ENCODE peak calls at places on chromosomes 2 and 18, in seven cellular contexts. S, K, E, I, W, H and G are unnamed samples.

GRCh38 chr2:109563294-109563693 is 50.5 kb downstream of the SEPTIN10 start:
- DNase-seq in S (peak; percentile 40), K (no peak), E (peak; percentile 11), I (no peak), W (no peak), H (no peak), G (no peak)

GRCh38 chr2:5693288-5694015 is 1.3 kb downstream of the SOX11 start:
- DNase-seq in S (peak; percentile 16), K (peak; percentile 44), E (no peak), I (peak; percentile 43), W (peak; percentile 61), H (no peak), G (peak; percentile 33)

GRCh38 chr2:200028998-200029397 is 73.6 kb downstream of the MAIP1 start:
- DNase-seq in S (no peak), K (peak; percentile 68), E (no peak), I (no peak), W (no peak), H (no peak), G (peak; percentile 66)

GRCh38 chr2:147641644-147642043 is 203.2 kb upstream of the ACVR2A start:
- DNase-seq in S (peak; percentile 59), K (peak; percentile 49), E (no peak), I (no peak), W (no peak), H (no peak), G (peak; percentile 33)

GRCh38 chr18:7749510-7749981 is 182.4 kb downstream of the PTPRM start:
- DNase-seq in S (no peak), K (peak; percentile 87), E (no peak), I (no peak), W (no peak), H (no peak), G (peak; percentile 87)

GRCh38 chr18:49019446-49020045 is 68.8 kb upstream of the SMAD7 start:
- DNase-seq in S (no peak), K (peak; percentile 25), E (no peak), I (peak; percentile 28), W (no peak), H (peak; percentile 9), G (peak; percentile 25)

GRCh38 chr18:31042391-31043181 is at the start of gene DSC3:
- DNase-seq in S (no peak), K (peak; percentile 34), E (peak; percentile 61), I (peak; percentile 70), W (no peak), H (no peak), G (peak; percentile 19)

GRCh38 chr2:23504591-23504990 is 119.6 kb downstream of the KLHL29 start:
- DNase-seq in S (no peak), K (no peak), E (no peak), I (no peak), W (no peak), H (no peak), G (no peak)

GRCh38 chr18:63823516-63824219 is 48.5 kb downstream of the SERPINB7 start:
- DNase-seq in S (peak; percentile 9), K (peak; percentile 18), E (peak; percentile 80), I (no peak), W (no peak), H (no peak), G (peak; percentile 10)

GRCh38 chr2:54396107-54396506 is 60.0 kb upstream of the SPTBN1 start:
- DNase-seq in S (peak; percentile 65), K (peak; percentile 56), E (peak; percentile 31), I (no peak), W (peak; percentile 88), H (no peak), G (peak; percentile 42)

GRCh38 chr18:20971886-20972267 is 139.7 kb downstream of the ROCK1 start:
- DNase-seq in S (peak; percentile 58), K (peak; percentile 16), E (peak; percentile 59), I (peak; percentile 10), W (peak; percentile 61), H (no peak), G (no peak)

GRCh38 chr2:100691846-100692245 is 128.1 kb upstream of the NPAS2 start:
- DNase-seq in S (no peak), K (no peak), E (no peak), I (no peak), W (no peak), H (no peak), G (no peak)

GRCh38 chr18:13471495-13471845 is 252.9 kb downstream of the LDLRAD4 start:
- DNase-seq in S (no peak), K (no peak), E (no peak), I (no peak), W (no peak), H (no peak), G (no peak)

GRCh38 chr2:18740428-18740827 is 151.1 kb upstream of the NT5C1B start:
- DNase-seq in S (no peak), K (peak; percentile 91), E (no peak), I (no peak), W (no peak), H (no peak), G (peak; percentile 90)

GRCh38 chr2:218783612-218784169 is 1.7 kb downstream of the CYP27A1 start:
- DNase-seq in S (no peak), K (no peak), E (no peak), I (no peak), W (no peak), H (no peak), G (no peak)

GRCh38 chr2:218780851-218781690 is 876 bp upstream of the CYP27A1 start:
- DNase-seq in S (peak; percentile 3), K (no peak), E (peak; percentile 35), I (peak; percentile 62), W (no peak), H (no peak), G (no peak)

GRCh38 chr2:218781691-218782528 is at the start of gene CYP27A1:
- DNase-seq in S (peak; percentile 62), K (peak; percentile 24), E (peak; percentile 23), I (peak; percentile 79), W (no peak), H (no peak), G (no peak)

GRCh38 chr2:218780026-218780425 is 1.9 kb upstream of the CYP27A1 start:
- DNase-seq in S (no peak), K (no peak), E (no peak), I (no peak), W (no peak), H (no peak), G (no peak)

DNA sequence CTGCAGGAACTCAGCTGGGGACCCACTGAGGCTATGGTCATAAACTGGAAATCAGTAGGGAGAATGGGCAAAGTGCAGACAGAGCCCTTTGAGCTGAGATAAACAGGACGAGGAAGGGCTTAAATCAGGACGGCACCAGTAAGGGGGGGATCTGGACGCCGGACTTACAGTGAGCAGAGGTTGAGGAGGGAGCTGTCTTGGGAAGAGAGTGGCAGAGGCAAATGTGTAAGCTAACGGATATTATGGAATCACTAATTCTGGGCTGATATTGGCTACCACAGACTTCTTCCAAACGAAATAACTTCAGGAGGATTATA is 540 bp downstream of the CYP27A1 start:
- DNase-seq in S (no peak), K (no peak), E (no peak), I (peak; percentile 64), W (no peak), H (no peak), G (no peak)
- TF ChIP-seq EZH2 in S (no peak), K (no peak), E (no peak), I (no peak), W (no peak), H (no peak), G (no peak)

GRCh38 chr2:9206991-9207640 is 504 bp downstream of the ASAP2 start:
- DNase-seq in S (peak; percentile 73), K (peak; percentile 29), E (no peak), I (no peak), W (peak; percentile 44), H (no peak), G (no peak)
- TF ChIP-seq EZH2 in S (no peak), K (no peak), E (no peak), I (no peak), W (no peak), H (no peak), G (no peak)

DNA sequence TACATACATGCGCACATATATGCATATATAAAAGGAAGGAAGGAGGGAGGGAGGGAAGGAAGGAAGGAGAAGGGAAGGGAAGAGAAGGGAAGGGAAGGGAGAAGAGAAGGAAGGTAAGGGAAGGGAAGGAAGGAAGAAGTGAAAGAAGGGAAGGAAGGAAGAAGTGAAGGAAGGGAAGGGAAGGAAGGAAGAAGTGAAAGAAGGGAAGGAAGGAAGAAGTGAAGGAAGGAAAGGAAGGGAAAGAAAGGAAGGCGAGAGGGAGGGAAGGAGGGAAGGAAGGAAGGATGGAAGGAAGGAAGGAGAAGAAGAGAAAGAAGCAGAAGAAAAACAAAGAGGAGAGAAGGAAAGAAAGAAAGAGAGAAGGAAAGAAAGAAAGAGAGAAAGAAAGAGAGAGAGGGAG is 16.9 kb downstream of the COL6A3 start:
- DNase-seq in S (no peak), K (no peak), E (no peak), I (no peak), W (no peak), H (no peak), G (no peak)
- TF ChIP-seq EZH2 in S (no peak), K (no peak), E (no peak), I (no peak), W (no peak), H (no peak), G (no peak)

DNA sequence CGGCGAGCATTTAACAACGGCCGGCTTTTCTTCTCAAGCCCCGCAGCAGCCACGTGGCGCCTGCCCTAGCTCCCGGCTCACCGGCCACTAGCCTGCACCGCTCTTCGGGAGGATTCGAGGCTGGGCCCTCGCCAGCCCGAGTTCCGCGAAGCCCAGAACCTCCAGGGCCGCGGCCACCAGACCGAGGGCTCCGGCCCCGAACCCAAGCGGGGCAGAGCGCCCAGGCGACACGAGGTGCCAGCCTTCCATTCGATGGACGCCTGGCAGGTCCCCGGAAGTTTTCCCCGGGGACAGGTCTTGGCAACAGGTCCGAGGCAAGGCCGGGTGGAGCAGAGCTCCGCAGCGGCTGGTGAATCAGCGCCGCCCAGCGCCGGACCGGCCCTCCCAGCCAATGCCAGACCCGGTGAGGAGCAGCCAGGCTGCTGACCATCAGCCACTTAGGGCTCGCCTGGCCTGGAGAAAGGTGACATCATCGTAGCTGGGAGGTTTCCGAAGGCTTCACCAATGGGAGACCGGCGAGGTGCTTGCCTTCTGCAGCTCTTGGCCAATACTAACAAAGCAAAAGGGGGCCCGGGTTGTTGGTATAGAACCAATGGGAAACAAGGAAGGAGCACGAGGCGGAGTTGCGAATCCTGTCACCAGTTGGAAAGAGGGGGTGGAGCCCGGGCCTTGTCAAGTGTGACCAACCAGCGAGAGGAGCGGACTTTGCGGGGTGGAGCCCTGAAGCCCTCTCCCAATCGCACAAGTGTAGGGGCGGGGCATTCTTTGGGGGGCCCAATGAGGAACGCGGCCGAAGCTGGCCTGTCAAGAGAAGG is 467 bp upstream of the MXD1 start:
- DNase-seq in S (peak; percentile 100), K (peak; percentile 100), E (peak; percentile 99), I (peak; percentile 100), W (peak; percentile 100), H (peak; percentile 100), G (peak; percentile 100)
- TF ChIP-seq EZH2 in S (no peak), K (no peak), E (no peak), I (no peak), W (no peak), H (no peak), G (peak; percentile 64)